ENCODE peak calls at places on chromosomes 1 and 21, in eight cellular contexts. G is lung, X is fibroblast of pulmonary artery, O is small intestine, P is heart left ventricle, D is SJSA1, N is K562, T is tibial artery. H is an unnamed sample.

GRCh38 chr1:163076446-163076845 is 7.3 kb downstream of the RGS4 start:
- DNase-seq in N (no peak), G (no peak), D (no peak), O (no peak), T (no peak), P (no peak), X (no peak), H (no peak)

GRCh38 chr1:50930193-50930592 is 29.9 kb downstream of the FAF1 start:
- DNase-seq in T (no peak), N (no peak), O (no peak), P (no peak), G (no peak), D (no peak), X (no peak), H (no peak)

GRCh38 chr1:22662986-22663408 is 10.0 kb downstream of the C1QB start:
- DNase-seq in O (no peak), D (no peak), G (no peak), P (no peak), T (no peak), N (peak; percentile 49), X (no peak), H (no peak)

GRCh38 chr1:54498383-54499096 is 49.5 kb upstream of the ACOT11 start:
- DNase-seq in G (no peak), T (no peak), O (no peak), N (no peak), X (no peak), P (no peak), D (no peak), H (no peak)

GRCh38 chr1:151851886-151852285 is 1.6 kb downstream of the THEM5 start:
- DNase-seq in D (no peak), T (no peak), N (no peak), G (no peak), X (no peak), O (no peak), P (no peak), H (no peak)

GRCh38 chr1:36175137-36176095 is 19.5 kb downstream of the MAP7D1 start:
- DNase-seq in T (peak; percentile 84), G (no peak), X (peak; percentile 73), P (peak; percentile 72), D (no peak), O (no peak), N (no peak), H (no peak)

GRCh38 chr1:26274801-26275425 is 5.0 kb upstream of the SH3BGRL3 start:
- DNase-seq in G (no peak), P (no peak), O (no peak), X (peak; percentile 69), T (no peak), D (no peak), N (no peak), H (no peak)

GRCh38 chr1:81432654-81433109 is 368.1 kb upstream of the ADGRL2 start:
- DNase-seq in P (peak; percentile 29), G (no peak), X (no peak), T (no peak), O (no peak), N (no peak), D (no peak), H (no peak)

GRCh38 chr1:108524676-108525075 is 35.2 kb upstream of the EEIG2 start:
- DNase-seq in O (no peak), N (no peak), G (no peak), P (no peak), X (no peak), D (no peak), T (no peak), H (no peak)

GRCh38 chr1:17315542-17316130 is 7.6 kb downstream of the PADI4 start:
- DNase-seq in N (no peak), X (no peak), D (no peak), P (no peak), T (peak; percentile 46), G (no peak), O (no peak), H (no peak)

GRCh38 chr1:58779837-58780585 is 3.8 kb downstream of the JUN start:
- DNase-seq in X (peak; percentile 88), P (peak; percentile 33), N (no peak), T (no peak), O (peak; percentile 89), G (peak; percentile 50), D (peak; percentile 69), H (peak; percentile 88)

GRCh38 chr1:158554352-158554751 is at the start of gene OR6Y1:
- DNase-seq in D (no peak), X (no peak), N (no peak), T (no peak), G (no peak), O (no peak), P (no peak), H (no peak)

GRCh38 chr1:56525463-56526155 is 53.8 kb downstream of the PLPP3 start:
- DNase-seq in X (no peak), D (peak; percentile 12), N (no peak), O (peak; percentile 31), G (peak; percentile 58), T (no peak), P (no peak), H (no peak)

GRCh38 chr1:9100471-9101043 is 28.3 kb downstream of the GPR157 start:
- DNase-seq in P (no peak), T (no peak), N (no peak), G (no peak), O (no peak), D (peak; percentile 52), X (no peak), H (no peak)

GRCh38 chr1:108892356-108893140 is 15.8 kb downstream of the GPSM2 start:
- DNase-seq in T (no peak), X (peak; percentile 20), P (no peak), G (no peak), D (peak; percentile 28), N (no peak), O (no peak), H (no peak)

GRCh38 chr1:3369437-3370076 is 84.9 kb upstream of the ARHGEF16 start:
- DNase-seq in X (peak; percentile 69), G (no peak), D (no peak), T (peak; percentile 95), O (no peak), P (peak; percentile 64), N (no peak), H (no peak)

GRCh38 chr21:38263493-38263892 is 6.7 kb downstream of the KCNJ15 start:
- DNase-seq in G (no peak), X (peak; percentile 34), T (no peak), P (no peak), O (no peak), D (no peak), N (no peak), H (no peak)

GRCh38 chr1:70090875-70091274 is 114.5 kb downstream of the LRRC40 start:
- DNase-seq in D (no peak), N (no peak), G (no peak), O (no peak), P (no peak), X (peak; percentile 74), T (no peak), H (peak; percentile 65)

GRCh38 chr1:218499021-218499691 is 154.0 kb downstream of the TGFB2 start:
- DNase-seq in X (peak; percentile 75), P (no peak), O (peak; percentile 13), G (no peak), D (peak; percentile 95), N (no peak), T (no peak), H (peak; percentile 37)

GRCh38 chr1:225426395-225427248 is 1.2 kb downstream of the LBR start:
- DNase-seq in X (peak; percentile 39), T (no peak), O (peak; percentile 59), P (no peak), N (peak; percentile 46), G (peak; percentile 50), D (peak; percentile 45), H (no peak)

GRCh38 chr1:1577367-1578011 is 2.8 kb upstream of the SSU72 start:
- DNase-seq in X (no peak), N (no peak), T (no peak), G (no peak), D (no peak), P (no peak), O (peak; percentile 90), H (no peak)

GRCh38 chr1:966135-966602 is at the start of gene PLEKHN1:
- DNase-seq in T (no peak), O (peak; percentile 31), N (peak; percentile 74), G (peak; percentile 44), X (no peak), P (no peak), D (no peak), H (peak; percentile 68)

GRCh38 chr1:241115784-241116183 is 241.2 kb downstream of the RGS7 start:
- DNase-seq in P (no peak), D (no peak), O (no peak), X (no peak), N (no peak), G (no peak), T (no peak), H (no peak)

GRCh38 chr21:27464643-27465042 is 497.8 kb upstream of the ADAMTS5 start:
- DNase-seq in O (no peak), P (no peak), D (no peak), G (no peak), N (no peak), X (no peak), T (no peak), H (no peak)

GRCh38 chr1:167683641-167684502 is 37.9 kb upstream of the MPZL1 start:
- DNase-seq in X (peak; percentile 36), O (no peak), T (no peak), G (peak; percentile 63), N (no peak), P (peak; percentile 50), D (peak; percentile 55), H (no peak)

DNA sequence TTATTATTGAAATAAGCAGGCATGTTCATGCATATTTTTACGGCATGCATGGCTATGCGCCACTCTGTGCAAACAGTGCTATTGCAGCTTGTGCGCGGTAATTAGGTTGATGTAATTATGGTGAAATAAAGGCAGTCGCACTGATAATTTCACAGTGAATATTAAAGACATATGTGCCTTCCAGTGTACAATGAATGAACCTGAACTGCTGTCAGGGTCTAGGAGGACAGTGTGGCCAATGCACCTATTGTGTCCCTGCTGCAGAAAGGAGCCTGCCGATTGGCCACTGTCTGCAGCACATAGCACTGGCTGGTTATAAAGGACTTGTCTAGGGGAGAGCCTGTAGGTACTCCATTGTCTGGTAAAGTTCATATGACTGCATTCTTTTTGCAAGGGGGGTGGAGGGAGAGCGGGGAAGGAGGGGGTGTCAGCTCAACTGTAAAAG is 340.4 kb downstream of the USP25 start:
- DNase-seq in N (no peak), O (no peak), T (no peak), G (no peak), X (no peak), P (no peak), D (no peak), H (no peak)
- H3K4me3 ChIP-seq in N (no peak overlapping the region), O (no peak overlapping the region), T (no peak overlapping the region), G (no peak overlapping the region), X (no peak overlapping the region), P (no peak overlapping the region), D (no peak overlapping the region), H (no peak overlapping the region)

GRCh38 chr1:45585496-45586075 is 1.7 kb downstream of the NASP start:
- DNase-seq in N (no peak), P (no peak), T (no peak), X (no peak), O (no peak), D (no peak), G (no peak), H (no peak)
- H3K4me3 ChIP-seq in N (peak overlapping the region; percentile 88), P (no peak overlapping the region), T (peak overlapping the region; percentile 89), X (peak overlapping the region; percentile 100), O (peak overlapping the region; percentile 86), D (peak overlapping the region; percentile 75), G (no peak overlapping the region), H (peak overlapping the region; percentile 86)

GRCh38 chr1:208238710-208239517 is 5.3 kb downstream of the PLXNA2 start:
- DNase-seq in X (peak; percentile 77), O (no peak), G (no peak), N (peak; percentile 71), T (no peak), P (peak; percentile 23), D (peak; percentile 59), H (no peak)
- H3K4me3 ChIP-seq in X (no peak overlapping the region), O (peak overlapping the region; percentile 21), G (no peak overlapping the region), N (no peak overlapping the region), T (peak overlapping the region; percentile 25), P (no peak overlapping the region), D (no peak overlapping the region), H (no peak overlapping the region)

GRCh38 chr1:197786280-197786679 is 11.0 kb upstream of the DENND1B start:
- DNase-seq in G (no peak), P (no peak), O (no peak), X (no peak), T (no peak), D (no peak), N (no peak), H (no peak)
- H3K4me3 ChIP-seq in G (no peak overlapping the region), P (no peak overlapping the region), O (no peak overlapping the region), X (no peak overlapping the region), T (no peak overlapping the region), D (no peak overlapping the region), N (no peak overlapping the region), H (no peak overlapping the region)

H was measured in PC-9.